ENCODE peak calls at places on chromosomes 1 and 21, in nine cellular contexts. U, B, Y, X, J, A, P, D and I are unnamed samples.

GRCh38 chr1:204960306-204960984 is 82.6 kb upstream of the CNTN2 start:
- DNase-seq in U (no peak), B (no peak), Y (no peak), X (no peak), J (no peak), A (no peak), P (no peak), D (no peak), I (no peak)

GRCh38 chr1:37629008-37629407 is 5.7 kb downstream of the RSPO1 start:
- DNase-seq in U (no peak), B (no peak), Y (no peak), X (no peak), J (no peak), A (no peak), P (no peak), D (no peak), I (no peak)

GRCh38 chr1:32220746-32221580 is 1.2 kb downstream of the TMEM234 start:
- DNase-seq in U (no peak), B (no peak), Y (no peak), X (no peak), J (no peak), A (no peak), P (no peak), D (no peak), I (no peak)

GRCh38 chr1:77829851-77830250 is 50.4 kb downstream of the MIGA1 start:
- DNase-seq in U (no peak), B (no peak), Y (no peak), X (no peak), J (no peak), A (no peak), P (no peak), D (no peak), I (no peak)

GRCh38 chr1:165239873-165240272 is 116.6 kb downstream of the LMX1A start:
- DNase-seq in U (no peak), B (no peak), Y (no peak), X (no peak), J (no peak), A (no peak), P (no peak), D (no peak), I (no peak)

GRCh38 chr1:218217040-218217439 is 68.1 kb upstream of the RRP15 start:
- DNase-seq in U (no peak), B (no peak), Y (no peak), X (no peak), J (no peak), A (no peak), P (no peak), D (no peak), I (no peak)

GRCh38 chr1:56877973-56878372 is 23.4 kb downstream of the C8A start:
- DNase-seq in U (no peak), B (no peak), Y (no peak), X (no peak), J (no peak), A (peak), P (peak), D (no peak), I (no peak)

GRCh38 chr1:112522621-112523020 is 13.9 kb downstream of the WNT2B start:
- DNase-seq in U (no peak), B (no peak), Y (no peak), X (no peak), J (no peak), A (peak), P (peak), D (no peak), I (no peak)

GRCh38 chr1:168320805-168321577 is 40.3 kb downstream of the TBX19 start:
- DNase-seq in U (no peak), B (peak), Y (no peak), X (no peak), J (peak), A (peak), P (peak), D (peak), I (peak)

DNA sequence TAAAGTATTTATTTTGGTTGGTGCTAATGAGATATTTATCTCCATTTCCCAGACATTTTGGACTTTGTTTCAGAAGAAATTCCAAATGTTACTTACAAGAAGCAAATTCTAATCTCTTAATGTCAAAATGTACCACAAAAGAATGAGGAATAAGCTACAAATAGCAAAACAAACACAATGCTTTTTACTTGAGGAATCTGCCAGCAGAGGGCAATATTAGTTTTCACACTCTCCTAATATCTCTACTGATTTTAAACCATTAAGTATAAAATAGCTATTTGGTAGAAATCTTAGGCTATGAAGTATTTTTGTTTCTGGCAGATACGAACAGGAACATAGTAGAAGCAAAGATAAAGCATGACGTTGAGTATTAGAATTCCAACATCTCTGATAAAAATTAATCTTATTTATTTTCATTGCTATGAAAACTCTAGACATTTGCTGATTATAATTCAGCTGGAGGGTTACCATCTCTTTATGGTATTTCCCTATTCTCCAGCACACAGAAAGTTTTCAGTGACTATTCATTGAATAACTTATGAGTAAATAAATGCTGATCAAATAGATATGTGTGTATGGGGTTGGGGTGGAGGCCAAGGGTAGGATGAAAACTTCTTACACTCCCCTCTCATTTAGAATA is 13.4 kb upstream of the HMCN1 start:
- DNase-seq in U (no peak), B (no peak), Y (no peak), X (no peak), J (no peak), A (peak), P (peak), D (no peak), I (no peak)
- H3K4me3 ChIP-seq in U (no peak), B (no peak), Y (no peak), X (no peak), J (no peak), A (no peak), P (no peak), D (no peak), I (no peak)

GRCh38 chr1:109792056-109792831 is 28.5 kb upstream of the EPS8L3 start:
- DNase-seq in U (peak), B (peak), Y (peak), X (no peak), J (peak), A (peak), P (peak), D (peak), I (peak)

GRCh38 chr1:109790329-109790728 is 26.6 kb upstream of the EPS8L3 start:
- DNase-seq in U (no peak), B (no peak), Y (no peak), X (no peak), J (no peak), A (no peak), P (no peak), D (no peak), I (no peak)

GRCh38 chr1:109793089-109793485 is 29.4 kb upstream of the EPS8L3 start:
- DNase-seq in U (peak), B (no peak), Y (peak), X (no peak), J (no peak), A (no peak), P (no peak), D (peak), I (no peak)

GRCh38 chr1:109790735-109791494 is 27.2 kb upstream of the EPS8L3 start:
- DNase-seq in U (peak), B (no peak), Y (peak), X (no peak), J (peak), A (peak), P (peak), D (peak), I (peak)

GRCh38 chr1:109791495-109792040 is 27.8 kb upstream of the EPS8L3 start:
- DNase-seq in U (peak), B (no peak), Y (peak), X (no peak), J (no peak), A (no peak), P (no peak), D (peak), I (peak)
- H3K27ac ChIP-seq in U (peak), B (peak), Y (peak), X (no peak), J (peak), A (peak), P (peak), D (peak), I (no peak)

GRCh38 chr1:200556005-200556404 is 64.5 kb downstream of the KIF14 start:
- DNase-seq in U (no peak), B (no peak), Y (no peak), X (no peak), J (no peak), A (peak), P (no peak), D (no peak), I (no peak)
- TF ChIP-seq CTCF in U (no peak), B (peak), Y (no peak), X (no peak), J (no peak), A (peak), P (peak), D (no peak), I (no peak)

GRCh38 chr21:16085436-16085835 is 355.7 kb downstream of the USP25 start:
- DNase-seq in U (no peak), B (no peak), Y (no peak), X (no peak), J (no peak), A (peak), P (no peak), D (no peak), I (no peak)
- H3K4me3 ChIP-seq in U (no peak), B (no peak), Y (no peak), X (peak), J (no peak), A (no peak), P (no peak), D (no peak), I (peak)